ENCODE peak calls at places on chromosomes 2 and 18, in four cellular contexts. H, W, X and Q are unnamed samples.

GRCh38 chr2:240212425-240213225 is 72.2 kb upstream of the OTOS start:
- DNase-seq in W (no peak), H (no peak), X (no peak), Q (no peak)

GRCh38 chr18:30457156-30457555 is 585.4 kb downstream of the DSC3 start:
- DNase-seq in X (no peak), W (peak), H (no peak), Q (peak)

GRCh38 chr2:152301131-152301530 is 33.8 kb upstream of the FMNL2 start:
- DNase-seq in H (no peak), W (no peak), X (no peak), Q (no peak)

GRCh38 chr2:42799881-42800280 is 7.5 kb upstream of the HAAO start:
- DNase-seq in X (no peak), H (no peak), W (no peak), Q (no peak)

GRCh38 chr2:189466656-189467055 is 25.4 kb downstream of the WDR75 start:
- DNase-seq in X (peak), H (no peak), W (peak), Q (peak)

GRCh38 chr2:31386648-31387047 is 27.9 kb downstream of the XDH start:
- DNase-seq in W (peak), H (no peak), X (peak), Q (peak)

GRCh38 chr2:39447266-39448168 is 10.4 kb upstream of the MAP4K3 start:
- DNase-seq in H (no peak), W (no peak), X (no peak), Q (no peak)

GRCh38 chr2:226515344-226516055 is 284.1 kb downstream of the IRS1 start:
- DNase-seq in W (no peak), H (no peak), X (peak), Q (no peak)

GRCh38 chr18:59835656-59836379 is 64.0 kb upstream of the PMAIP1 start:
- DNase-seq in H (no peak), W (no peak), X (no peak), Q (no peak)

GRCh38 chr18:43159091-43159490 is 43.6 kb upstream of the RIT2 start:
- DNase-seq in W (no peak), X (no peak), H (no peak), Q (no peak)

GRCh38 chr2:190415794-190416729 is 7.9 kb downstream of the MFSD6 start:
- DNase-seq in W (no peak), X (no peak), H (no peak), Q (no peak)

GRCh38 chr2:203988540-203989264 is 52.1 kb downstream of the ICOS start:
- DNase-seq in X (no peak), H (no peak), W (no peak), Q (no peak)

GRCh38 chr2:236746833-236747232 is 177.2 kb downstream of the ACKR3 start:
- DNase-seq in X (no peak), W (no peak), H (no peak), Q (no peak)

GRCh38 chr18:13562494-13563029 is 163.8 kb downstream of the FAM210A start:
- DNase-seq in W (no peak), H (peak), X (no peak), Q (no peak)

GRCh38 chr2:165573534-165574461 is 104.3 kb downstream of the CSRNP3 start:
- DNase-seq in H (no peak), W (no peak), X (peak), Q (peak)

GRCh38 chr2:66508358-66509071 is 73.6 kb downstream of the MEIS1 start:
- DNase-seq in H (no peak), X (no peak), W (no peak), Q (no peak)

GRCh38 chr2:157922341-157922740 is 46.2 kb upstream of the ACVR1 start:
- DNase-seq in W (no peak), H (no peak), X (no peak), Q (no peak)

GRCh38 chr2:231554748-231555545 is 24.7 kb upstream of the NMUR1 start:
- DNase-seq in H (no peak), W (no peak), X (no peak), Q (no peak)

GRCh38 chr18:54919412-54919811 is 39.8 kb downstream of the CCDC68 start:
- DNase-seq in W (no peak), H (no peak), X (no peak), Q (no peak)

GRCh38 chr2:240412975-240413812 is 22.3 kb upstream of the GPC1 start:
- DNase-seq in X (no peak), H (no peak), W (peak), Q (no peak)

GRCh38 chr2:52904511-52904910 is 863.1 kb upstream of the CHAC2 start:
- DNase-seq in W (no peak), X (no peak), H (no peak), Q (no peak)

GRCh38 chr2:162840598-162841246 is 2.2 kb upstream of the KCNH7 start:
- DNase-seq in X (peak), H (peak), W (peak), Q (peak)

GRCh38 chr2:204116154-204116792 is 179.7 kb downstream of the ICOS start:
- DNase-seq in X (no peak), W (no peak), H (no peak), Q (no peak)

GRCh38 chr2:38155-38554 is 8.2 kb downstream of the FAM110C start:
- DNase-seq in X (no peak), H (no peak), W (no peak), Q (no peak)

GRCh38 chr2:45170191-45170975 is 161.1 kb upstream of the SIX2 start:
- DNase-seq in X (no peak), H (no peak), W (no peak), Q (no peak)

GRCh38 chr2:144516417-144516980 is 3.4 kb downstream of the ZEB2 start:
- DNase-seq in X (no peak), W (peak), H (no peak), Q (no peak)

GRCh38 chr2:74525717-74526648 is at the start of gene DQX1:
- DNase-seq in X (peak), H (peak), W (peak), Q (peak)

GRCh38 chr2:167783266-167784070 is 463.9 kb downstream of the STK39 start:
- DNase-seq in H (no peak), X (no peak), W (no peak), Q (no peak)

GRCh38 chr2:20444993-20445910 is 1.6 kb upstream of the RHOB start:
- DNase-seq in X (no peak), W (no peak), H (no peak), Q (no peak)

GRCh38 chr2:2649109-2650072 is 318.3 kb upstream of the MYT1L start:
- DNase-seq in W (no peak), H (no peak), X (no peak), Q (no peak)

GRCh38 chr2:42492691-42493467 is 903 bp downstream of the KCNG3 start:
- DNase-seq in X (no peak), H (no peak), W (no peak), Q (peak)

GRCh38 chr2:230956827-230957755 is 32.0 kb upstream of the GPR55 start:
- DNase-seq in H (peak), W (peak), X (no peak), Q (peak)

GRCh38 chr2:235976956-235977355 is 191.2 kb downstream of the GBX2 start:
- DNase-seq in X (no peak), W (no peak), H (no peak), Q (no peak)

GRCh38 chr18:55489034-55489741 is 98.8 kb downstream of the TCF4 start:
- DNase-seq in X (no peak), W (no peak), H (no peak), Q (no peak)

GRCh38 chr18:57943723-57944122 is 100.3 kb upstream of the NEDD4L start:
- DNase-seq in X (no peak), H (no peak), W (no peak), Q (no peak)

GRCh38 chr2:180495606-180496005 is 484.8 kb upstream of the UBE2E3 start:
- DNase-seq in X (no peak), H (no peak), W (no peak), Q (no peak)
- TF ChIP-seq TARDBP in X (no peak), H (no peak), W (no peak), Q (no peak)

GRCh38 chr18:72651033-72651432 is 106.9 kb upstream of the CBLN2 start:
- DNase-seq in W (no peak), X (no peak), H (no peak), Q (no peak)

GRCh38 chr18:72648079-72648478 is 103.9 kb upstream of the CBLN2 start:
- DNase-seq in H (no peak), X (no peak), W (no peak), Q (no peak)

GRCh38 chr18:72652990-72653593 is 109.0 kb upstream of the CBLN2 start:
- DNase-seq in W (peak), H (no peak), X (peak), Q (peak)
- TF ChIP-seq BHLHE40 in W (no peak), H (no peak), X (no peak), Q (no peak)

GRCh38 chr2:26521913-26522180 is 43.9 kb upstream of the OTOF start:
- DNase-seq in X (no peak), W (no peak), H (no peak), Q (no peak)

GRCh38 chr2:26519396-26519991 is 41.6 kb upstream of the OTOF start:
- DNase-seq in W (no peak), H (no peak), X (no peak), Q (no peak)

GRCh38 chr2:26522325-26523120 is 44.6 kb upstream of the OTOF start:
- DNase-seq in W (no peak), X (no peak), H (no peak), Q (no peak)

GRCh38 chr2:26520065-26520464 is 42.1 kb upstream of the OTOF start:
- DNase-seq in W (no peak), X (no peak), H (no peak), Q (no peak)

GRCh38 chr2:26521054-26521912 is 43.4 kb upstream of the OTOF start:
- DNase-seq in X (peak), H (no peak), W (peak), Q (peak)
- TF ChIP-seq TARDBP in X (no peak), H (no peak), W (no peak), Q (no peak)

GRCh38 chr2:24771099-24771498 is 22.1 kb downstream of the PTRHD1 start:
- DNase-seq in X (no peak), W (peak), H (no peak), Q (no peak)
- TF ChIP-seq BHLHE40 in X (no peak), W (no peak), H (no peak), Q (no peak)

GRCh38 chr2:146108993-146109392 is 1589.1 kb upstream of the ZEB2 start:
- DNase-seq in W (no peak), H (no peak), X (no peak), Q (no peak)
- TF ChIP-seq TARDBP in W (no peak), H (no peak), X (no peak), Q (no peak)

GRCh38 chr2:10790228-10790973 is 22.2 kb downstream of the PDIA6 start:
- DNase-seq in H (no peak), X (no peak), W (no peak), Q (no peak)

GRCh38 chr2:10795508-10796046 is 17.0 kb downstream of the PDIA6 start:
- DNase-seq in X (no peak), W (no peak), H (no peak), Q (no peak)

GRCh38 chr2:10794891-10795290 is 17.7 kb downstream of the PDIA6 start:
- DNase-seq in W (peak), H (no peak), X (no peak), Q (no peak)

GRCh38 chr2:10792001-10792400 is 20.6 kb downstream of the PDIA6 start:
- DNase-seq in X (no peak), H (no peak), W (no peak), Q (no peak)

GRCh38 chr2:10792660-10793400 is 19.8 kb downstream of the PDIA6 start:
- DNase-seq in X (no peak), W (no peak), H (no peak), Q (no peak)
- TF ChIP-seq BHLHE40 in X (no peak), W (no peak), H (no peak), Q (no peak)

GRCh38 chr18:70426818-70427217 is 138.0 kb downstream of the SOCS6 start:
- DNase-seq in X (no peak), H (no peak), W (no peak), Q (no peak)

GRCh38 chr18:70433001-70433400 is 144.2 kb downstream of the SOCS6 start:
- DNase-seq in H (no peak), W (no peak), X (peak), Q (no peak)

GRCh38 chr18:70430501-70431173 is 141.8 kb downstream of the SOCS6 start:
- DNase-seq in H (no peak), W (no peak), X (no peak), Q (no peak)

GRCh38 chr18:70431203-70431624 is 142.4 kb downstream of the SOCS6 start:
- DNase-seq in H (no peak), W (no peak), X (peak), Q (no peak)

GRCh38 chr18:70429847-70430500 is 141.1 kb downstream of the SOCS6 start:
- DNase-seq in X (no peak), W (no peak), H (no peak), Q (no peak)
- TF ChIP-seq TARDBP in X (no peak), W (no peak), H (no peak), Q (no peak)

GRCh38 chr2:201071305-201072200 is at the start of the genes HYCC2 and NDUFB3:
- DNase-seq in W (peak), X (peak), H (peak), Q (peak)
- TF ChIP-seq BHLHE40 in W (no peak), X (no peak), H (no peak), Q (no peak)

DNA sequence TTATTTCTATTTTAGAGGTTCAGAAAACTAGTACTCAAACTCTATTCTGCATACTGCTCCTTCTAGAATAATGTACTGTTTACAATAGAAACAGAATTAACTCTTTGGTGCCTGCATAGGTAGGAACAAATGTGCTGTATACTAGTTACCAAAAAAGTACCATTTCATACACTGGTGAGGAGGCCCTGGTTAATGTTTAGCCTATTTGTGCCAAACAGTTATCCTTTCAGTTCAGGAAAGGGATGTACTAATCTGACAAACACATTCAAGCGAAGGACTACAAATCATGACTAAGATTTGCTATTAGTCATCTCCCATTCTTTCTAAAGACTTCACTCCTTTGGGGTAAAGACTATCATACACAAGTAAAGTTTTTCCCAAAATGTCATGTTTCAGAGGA is 47.4 kb downstream of the EXOC6B start:
- DNase-seq in X (peak), H (no peak), W (no peak), Q (no peak)
- TF ChIP-seq TARDBP in X (no peak), H (no peak), W (no peak), Q (no peak)